ENCODE peak calls at places on chromosomes 13 and 19, in ten cellular contexts. One of them, this sample, is unnamed.

GRCh38 chr19:9720541-9720940 is 45.6 kb upstream of the ZNF562 start:
- DNase-seq in astrocyte: no peak
- DNase-seq in stimulated activated naive CD4-positive, alpha-beta T cell treated with Interleukin-2 at 50 U/mL for 16 hours: no peak
- DNase-seq in NCI-H69: no peak
- DNase-seq in anterior cingulate cortex: no peak
- DNase-seq in HT-29: no peak
- DNase-seq in stimulated activated CD8-positive, alpha-beta memory T cell treated with anti-CD3 and anti-CD28 coated beads, Interleukin-2, amount 100 ng/mL, for 1 hour: no peak
- DNase-seq in cardiac fibroblast: no peak
- DNase-seq in ascending aorta: no peak
- DNase-seq in nephron progenitor cell: no peak
- DNase-seq in this sample: no peak

GRCh38 chr13:32262165-32262564 is 53.0 kb downstream of the ZAR1L start:
- DNase-seq in ascending aorta: no peak
- DNase-seq in anterior cingulate cortex: no peak
- DNase-seq in HT-29: no peak
- DNase-seq in nephron progenitor cell: no peak
- DNase-seq in stimulated activated naive CD4-positive, alpha-beta T cell treated with Interleukin-2 at 50 U/mL for 16 hours: no peak
- DNase-seq in stimulated activated CD8-positive, alpha-beta memory T cell treated with anti-CD3 and anti-CD28 coated beads, Interleukin-2, amount 100 ng/mL, for 1 hour: no peak
- DNase-seq in NCI-H69: no peak
- DNase-seq in astrocyte: peak; percentile 27
- DNase-seq in cardiac fibroblast: no peak
- DNase-seq in this sample: no peak

GRCh38 chr13:74715718-74716117 is 581.5 kb upstream of the KLF12 start:
- DNase-seq in stimulated activated CD8-positive, alpha-beta memory T cell treated with anti-CD3 and anti-CD28 coated beads, Interleukin-2, amount 100 ng/mL, for 1 hour: no peak
- DNase-seq in NCI-H69: no peak
- DNase-seq in anterior cingulate cortex: no peak
- DNase-seq in ascending aorta: no peak
- DNase-seq in stimulated activated naive CD4-positive, alpha-beta T cell treated with Interleukin-2 at 50 U/mL for 16 hours: no peak
- DNase-seq in astrocyte: no peak
- DNase-seq in cardiac fibroblast: peak; percentile 59
- DNase-seq in HT-29: no peak
- DNase-seq in nephron progenitor cell: no peak
- DNase-seq in this sample: no peak

GRCh38 chr19:42563352-42564210 is 31.1 kb downstream of the CEACAM8 start:
- DNase-seq in stimulated activated naive CD4-positive, alpha-beta T cell treated with Interleukin-2 at 50 U/mL for 16 hours: no peak
- DNase-seq in nephron progenitor cell: peak; percentile 42
- DNase-seq in anterior cingulate cortex: peak; percentile 40
- DNase-seq in NCI-H69: peak; percentile 67
- DNase-seq in cardiac fibroblast: peak; percentile 55
- DNase-seq in stimulated activated CD8-positive, alpha-beta memory T cell treated with anti-CD3 and anti-CD28 coated beads, Interleukin-2, amount 100 ng/mL, for 1 hour: no peak
- DNase-seq in astrocyte: peak; percentile 28
- DNase-seq in ascending aorta: no peak
- DNase-seq in HT-29: peak; percentile 78
- DNase-seq in this sample: no peak

GRCh38 chr19:49058592-49058991 is 1.0 kb upstream of the CGB7 start:
- DNase-seq in cardiac fibroblast: no peak
- DNase-seq in anterior cingulate cortex: no peak
- DNase-seq in nephron progenitor cell: no peak
- DNase-seq in HT-29: peak; percentile 28
- DNase-seq in ascending aorta: no peak
- DNase-seq in astrocyte: peak; percentile 30
- DNase-seq in NCI-H69: peak; percentile 23
- DNase-seq in stimulated activated naive CD4-positive, alpha-beta T cell treated with Interleukin-2 at 50 U/mL for 16 hours: no peak
- DNase-seq in stimulated activated CD8-positive, alpha-beta memory T cell treated with anti-CD3 and anti-CD28 coated beads, Interleukin-2, amount 100 ng/mL, for 1 hour: no peak
- DNase-seq in this sample: no peak

GRCh38 chr19:55546822-55547614 is 1.7 kb upstream of the SBK3 start:
- DNase-seq in stimulated activated CD8-positive, alpha-beta memory T cell treated with anti-CD3 and anti-CD28 coated beads, Interleukin-2, amount 100 ng/mL, for 1 hour: no peak
- DNase-seq in nephron progenitor cell: no peak
- DNase-seq in NCI-H69: peak; percentile 43
- DNase-seq in stimulated activated naive CD4-positive, alpha-beta T cell treated with Interleukin-2 at 50 U/mL for 16 hours: no peak
- DNase-seq in astrocyte: peak; percentile 82
- DNase-seq in ascending aorta: peak; percentile 94
- DNase-seq in HT-29: peak; percentile 80
- DNase-seq in anterior cingulate cortex: no peak
- DNase-seq in cardiac fibroblast: peak; percentile 81
- DNase-seq in this sample: no peak

GRCh38 chr19:40908981-40909380 is 26.9 kb upstream of the CYP2A7 start:
- DNase-seq in ascending aorta: no peak
- DNase-seq in anterior cingulate cortex: no peak
- DNase-seq in NCI-H69: peak; percentile 5
- DNase-seq in HT-29: no peak
- DNase-seq in stimulated activated CD8-positive, alpha-beta memory T cell treated with anti-CD3 and anti-CD28 coated beads, Interleukin-2, amount 100 ng/mL, for 1 hour: no peak
- DNase-seq in cardiac fibroblast: peak; percentile 20
- DNase-seq in astrocyte: no peak
- DNase-seq in nephron progenitor cell: no peak
- DNase-seq in stimulated activated naive CD4-positive, alpha-beta T cell treated with Interleukin-2 at 50 U/mL for 16 hours: no peak
- DNase-seq in this sample: no peak

GRCh38 chr13:113322043-113322461 is 25.0 kb downstream of the LAMP1 start:
- DNase-seq in cardiac fibroblast: no peak
- DNase-seq in HT-29: no peak
- DNase-seq in anterior cingulate cortex: no peak
- DNase-seq in NCI-H69: no peak
- DNase-seq in astrocyte: no peak
- DNase-seq in stimulated activated naive CD4-positive, alpha-beta T cell treated with Interleukin-2 at 50 U/mL for 16 hours: no peak
- DNase-seq in ascending aorta: no peak
- DNase-seq in nephron progenitor cell: no peak
- DNase-seq in stimulated activated CD8-positive, alpha-beta memory T cell treated with anti-CD3 and anti-CD28 coated beads, Interleukin-2, amount 100 ng/mL, for 1 hour: no peak
- DNase-seq in this sample: no peak

GRCh38 chr19:13398780-13399726 is 107.2 kb downstream of the CACNA1A start:
- DNase-seq in NCI-H69: peak; percentile 83
- DNase-seq in stimulated activated CD8-positive, alpha-beta memory T cell treated with anti-CD3 and anti-CD28 coated beads, Interleukin-2, amount 100 ng/mL, for 1 hour: no peak
- DNase-seq in stimulated activated naive CD4-positive, alpha-beta T cell treated with Interleukin-2 at 50 U/mL for 16 hours: no peak
- DNase-seq in anterior cingulate cortex: no peak
- DNase-seq in ascending aorta: no peak
- DNase-seq in nephron progenitor cell: no peak
- DNase-seq in HT-29: no peak
- DNase-seq in cardiac fibroblast: peak; percentile 97
- DNase-seq in astrocyte: peak; percentile 83
- DNase-seq in this sample: no peak

GRCh38 chr19:5090780-5091575 is 122.1 kb downstream of the KDM4B start:
- DNase-seq in astrocyte: peak; percentile 12
- DNase-seq in nephron progenitor cell: peak; percentile 35
- DNase-seq in cardiac fibroblast: peak; percentile 14
- DNase-seq in anterior cingulate cortex: no peak
- DNase-seq in stimulated activated naive CD4-positive, alpha-beta T cell treated with Interleukin-2 at 50 U/mL for 16 hours: no peak
- DNase-seq in ascending aorta: peak; percentile 73
- DNase-seq in stimulated activated CD8-positive, alpha-beta memory T cell treated with anti-CD3 and anti-CD28 coated beads, Interleukin-2, amount 100 ng/mL, for 1 hour: no peak
- DNase-seq in HT-29: no peak
- DNase-seq in NCI-H69: peak; percentile 80
- DNase-seq in this sample: no peak

GRCh38 chr19:46955114-46955812 is 64.4 kb upstream of the NPAS1 start:
- DNase-seq in cardiac fibroblast: peak; percentile 59
- DNase-seq in HT-29: peak; percentile 57
- DNase-seq in anterior cingulate cortex: no peak
- DNase-seq in stimulated activated CD8-positive, alpha-beta memory T cell treated with anti-CD3 and anti-CD28 coated beads, Interleukin-2, amount 100 ng/mL, for 1 hour: no peak
- DNase-seq in stimulated activated naive CD4-positive, alpha-beta T cell treated with Interleukin-2 at 50 U/mL for 16 hours: peak; percentile 46
- DNase-seq in NCI-H69: no peak
- DNase-seq in nephron progenitor cell: no peak
- DNase-seq in astrocyte: peak; percentile 59
- DNase-seq in ascending aorta: no peak
- DNase-seq in this sample: no peak

GRCh38 chr13:73754727-73755292 is 379.4 kb downstream of the KLF12 start:
- DNase-seq in astrocyte: peak; percentile 36
- DNase-seq in ascending aorta: no peak
- DNase-seq in NCI-H69: peak; percentile 68
- DNase-seq in HT-29: peak; percentile 96
- DNase-seq in anterior cingulate cortex: no peak
- DNase-seq in stimulated activated naive CD4-positive, alpha-beta T cell treated with Interleukin-2 at 50 U/mL for 16 hours: no peak
- DNase-seq in stimulated activated CD8-positive, alpha-beta memory T cell treated with anti-CD3 and anti-CD28 coated beads, Interleukin-2, amount 100 ng/mL, for 1 hour: no peak
- DNase-seq in nephron progenitor cell: peak; percentile 30
- DNase-seq in cardiac fibroblast: peak; percentile 80
- DNase-seq in this sample: peak; percentile 13